ENCODE peak calls at places on chromosomes 16 and 17, in six cellular contexts. N is HCT116, S is GM12878, L is H1, B is K562, E is HepG2. Z is an unnamed sample. For H3K4me1, the result is how much of the 10 kb centered on the place peaks cover.

GRCh38 chr17:81509048-81509686 is 3.4 kb downstream of the ACTG1 start:
- DNase-seq in L (no peak), N (no peak), S (no peak), E (peak), B (no peak), Z (no peak)

GRCh38 chr17:6570731-6571465 is 14.5 kb upstream of the PITPNM3 start:
- DNase-seq in E (no peak), S (no peak), B (no peak), L (peak), N (no peak), Z (no peak)

GRCh38 chr16:19835989-19836421 is 48.6 kb downstream of the GPRC5B start:
- DNase-seq in S (no peak), B (no peak), L (no peak), E (no peak), N (no peak), Z (no peak)

GRCh38 chr16:391885-392335 is 5.1 kb upstream of the NME4 start:
- DNase-seq in S (no peak), N (no peak), E (peak), L (peak), B (peak), Z (peak)

GRCh38 chr16:50603206-50604064 is 55.2 kb downstream of the NKD1 start:
- DNase-seq in B (no peak), S (no peak), N (no peak), E (no peak), L (no peak), Z (no peak)

GRCh38 chr16:85498607-85499006 is 114.5 kb upstream of the GSE1 start:
- DNase-seq in E (no peak), N (no peak), L (no peak), S (peak), B (no peak), Z (no peak)

GRCh38 chr17:64491034-64491860 is 5.6 kb downstream of the POLG2 start:
- DNase-seq in E (peak), B (peak), S (no peak), N (no peak), L (no peak), Z (no peak)

GRCh38 chr17:6366144-6366755 is 68.7 kb downstream of the AIPL1 start:
- DNase-seq in B (no peak), N (peak), L (peak), S (no peak), E (no peak), Z (no peak)

GRCh38 chr16:10906914-10907756 is 30.1 kb downstream of the CIITA start:
- DNase-seq in S (no peak), E (no peak), L (no peak), N (no peak), B (no peak), Z (no peak)

GRCh38 chr17:49952209-49952911 is 16.6 kb upstream of the DLX4 start:
- DNase-seq in E (peak), S (no peak), N (peak), B (peak), L (peak), Z (peak)

GRCh38 chr17:77391668-77392375 is 251.1 kb downstream of the SEC14L1 start:
- DNase-seq in N (no peak), E (no peak), L (no peak), B (peak), S (no peak), Z (no peak)

GRCh38 chr17:14845562-14846335 is 419.4 kb downstream of the PMP22 start:
- DNase-seq in E (no peak), S (no peak), N (no peak), L (no peak), B (no peak), Z (no peak)

DNA sequence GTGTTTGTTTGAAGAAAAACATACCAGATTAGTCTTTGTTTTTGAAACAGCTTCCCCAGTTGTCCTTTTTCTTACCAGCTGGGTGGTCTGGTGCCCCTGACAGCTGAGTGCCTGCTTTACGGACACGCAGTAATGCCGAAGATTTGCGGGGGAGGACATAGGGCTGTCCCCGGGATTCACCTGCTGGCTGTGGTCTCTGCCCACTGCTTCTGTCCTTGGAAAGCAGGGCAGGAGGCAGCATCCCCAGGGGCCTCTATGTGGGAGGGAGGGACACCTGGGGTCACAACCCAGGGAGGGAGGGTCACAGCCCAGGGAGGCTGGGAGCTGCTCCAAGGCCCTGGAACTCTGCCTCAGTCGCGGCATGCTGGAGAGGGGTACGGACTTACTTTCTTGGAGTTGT is 221.7 kb downstream of the NTN1 start:
- DNase-seq in N (no peak), S (no peak), B (no peak), L (no peak), E (no peak), Z (no peak)
- H3K4me1 ChIP-seq in N (under half), S (under half), B (under half), L (under half), E (under half), Z (under half)

GRCh38 chr17:42694524-42694923 is 12.2 kb downstream of the CNTNAP1 start:
- DNase-seq in S (no peak), N (no peak), L (no peak), E (no peak), B (no peak), Z (no peak)
- TF ChIP-seq ZNF274 in S (no peak), N (no peak), L (no peak), E (no peak), B (no peak), Z (no peak)

DNA sequence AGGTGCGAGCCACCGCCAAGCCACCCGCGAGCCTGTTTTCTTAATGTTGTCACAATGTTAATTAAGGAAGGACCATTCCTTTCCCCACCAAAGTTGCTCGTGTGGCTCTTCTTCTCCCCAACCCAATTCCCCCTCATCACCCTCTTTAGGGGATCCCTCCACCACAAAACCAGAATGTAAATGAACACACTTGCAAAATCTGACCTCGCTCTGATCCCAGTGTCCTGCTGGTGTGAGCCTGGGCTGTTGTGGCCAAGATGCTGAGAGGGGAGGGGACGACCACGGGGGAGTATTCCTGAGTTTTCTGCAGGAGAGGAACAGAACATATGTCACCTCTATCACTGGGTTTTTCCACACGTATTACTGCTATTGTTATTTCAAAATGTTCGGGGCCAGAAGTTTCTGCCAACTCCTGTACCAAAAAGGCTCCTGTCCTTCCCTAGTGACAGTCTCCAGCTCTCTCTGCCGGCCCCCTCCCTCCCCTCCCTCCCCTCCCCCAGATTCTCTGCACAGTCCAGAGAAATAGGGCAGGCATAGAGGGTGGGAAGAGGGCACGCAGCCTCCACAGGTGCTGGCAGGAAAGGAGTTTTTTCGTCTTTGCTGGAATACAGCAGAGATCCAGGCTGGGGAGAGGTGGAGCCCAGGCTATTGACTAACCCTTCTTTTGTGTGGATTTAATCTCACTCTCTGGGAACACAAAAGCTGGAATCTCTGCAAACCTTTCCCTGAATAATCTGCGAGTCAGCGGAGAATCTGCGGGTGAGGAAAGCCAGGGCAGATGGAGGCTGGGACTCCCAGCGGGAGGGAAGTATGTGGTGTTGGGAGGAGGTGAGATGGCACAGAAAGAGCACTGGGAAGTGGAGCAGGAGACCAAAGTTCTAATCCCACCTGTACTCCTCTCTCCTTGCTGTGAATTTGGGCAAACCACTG is 4.5 kb upstream of the CA4 start:
- DNase-seq in B (no peak), L (peak), N (no peak), S (no peak), E (no peak), Z (no peak)
- H3K4me1 ChIP-seq in B (under half), L (under half), N (under half), S (under half), E (under half), Z (under half)

GRCh38 chr16:68387301-68387700 is 61.0 kb downstream of the SMPD3 start:
- DNase-seq in E (no peak), B (peak), N (no peak), S (no peak), L (peak), Z (no peak)
- TF ChIP-seq ZNF274 in E (no peak), B (no peak), N (no peak), S (no peak), L (no peak), Z (no peak)

GRCh38 chr17:46160169-46160568 is 33.1 kb downstream of the KANSL1 start:
- DNase-seq in B (no peak), L (no peak), E (no peak), S (no peak), N (no peak), Z (no peak)

GRCh38 chr17:46158323-46159296 is 34.6 kb downstream of the KANSL1 start:
- DNase-seq in B (no peak), N (no peak), L (no peak), E (no peak), S (no peak), Z (no peak)

GRCh38 chr17:46157443-46158107 is 35.7 kb downstream of the KANSL1 start:
- DNase-seq in E (no peak), S (no peak), N (no peak), L (no peak), B (no peak), Z (no peak)

GRCh38 chr17:46162871-46163270 is 30.4 kb downstream of the KANSL1 start:
- DNase-seq in S (no peak), N (no peak), E (no peak), L (no peak), B (no peak), Z (no peak)

GRCh38 chr17:46159686-46160085 is 33.5 kb downstream of the KANSL1 start:
- DNase-seq in N (no peak), L (no peak), E (no peak), S (no peak), B (peak), Z (no peak)
- H3K4me1 ChIP-seq in N (under half), L (under half), E (half or more), S (half or more), B (under half), Z (under half)

DNA sequence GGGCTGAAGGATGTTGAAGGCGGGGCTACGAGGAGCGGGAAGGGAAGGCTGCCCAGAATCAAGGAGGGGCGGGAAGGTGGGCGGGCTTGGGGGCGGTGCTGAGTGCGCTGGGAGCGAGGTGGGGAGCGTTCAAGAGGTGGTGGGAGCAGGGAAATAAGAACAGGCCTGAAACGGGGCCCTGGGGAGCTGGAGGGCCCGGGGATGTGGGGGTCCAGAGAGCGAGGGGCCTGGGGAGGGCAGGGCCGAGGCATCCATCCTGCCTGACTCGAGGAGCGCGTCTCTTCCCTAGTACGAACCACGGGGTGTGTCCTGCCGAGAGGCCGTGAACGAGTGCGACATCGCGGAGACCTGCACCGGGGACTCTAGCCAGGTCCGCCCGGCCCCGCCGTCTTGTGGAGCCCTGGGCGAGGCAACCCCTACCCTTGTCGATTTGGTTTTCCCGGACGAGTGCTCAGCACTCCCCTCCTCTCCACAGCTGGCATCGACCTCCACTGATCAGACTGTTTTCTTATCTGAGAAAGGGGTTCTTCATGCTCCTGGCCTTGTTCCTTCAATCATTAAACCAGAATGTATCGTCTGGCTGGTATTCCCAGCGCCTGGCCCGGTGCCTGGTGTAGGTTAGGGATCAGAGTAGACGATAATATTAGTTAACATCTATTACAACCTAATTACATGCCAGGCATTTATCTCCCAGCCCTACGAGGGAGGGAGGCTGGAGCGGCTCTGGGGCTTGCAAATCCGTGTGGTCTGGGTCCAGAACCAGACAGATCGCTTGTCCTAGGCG is 17.2 kb downstream of the ADAM11 start:
- DNase-seq in S (no peak), L (no peak), E (peak), N (no peak), B (no peak), Z (no peak)
- TF ChIP-seq ZNF274 in S (no peak), L (no peak), E (no peak), N (no peak), B (no peak), Z (no peak)